ENCODE peak calls at places on chromosomes 1 and 21, in eight cellular contexts. D, W, E, F, J, Q, B and R are unnamed samples.

GRCh38 chr1:94050263-94050662 is 70.7 kb downstream of the ABCA4 start:
- DNase-seq in D (no peak), W (no peak), E (no peak), F (no peak), J (no peak), Q (no peak), B (no peak), R (no peak)

GRCh38 chr1:221625026-221625425 is 116.9 kb downstream of the DUSP10 start:
- DNase-seq in D (no peak), W (no peak), E (no peak), F (no peak), J (no peak), Q (no peak), B (no peak), R (no peak)

GRCh38 chr1:19096036-19096833 is 113.8 kb downstream of the UBR4 start:
- DNase-seq in D (peak), W (no peak), E (peak), F (peak), J (peak), Q (peak), B (peak), R (no peak)

GRCh38 chr1:46401964-46402626 is 8.0 kb downstream of the FAAH start:
- DNase-seq in D (peak), W (no peak), E (no peak), F (peak), J (peak), Q (peak), B (peak), R (peak)

GRCh38 chr1:112991721-112992120 is 35.7 kb upstream of the SLC16A1 start:
- DNase-seq in D (no peak), W (no peak), E (no peak), F (no peak), J (no peak), Q (no peak), B (no peak), R (no peak)

GRCh38 chr1:243848165-243849088 is 1.6 kb downstream of the AKT3 start:
- DNase-seq in D (no peak), W (no peak), E (no peak), F (no peak), J (no peak), Q (no peak), B (no peak), R (no peak)

GRCh38 chr1:5734996-5735395 is 257.2 kb downstream of the NPHP4 start:
- DNase-seq in D (no peak), W (no peak), E (no peak), F (no peak), J (no peak), Q (no peak), B (no peak), R (no peak)

GRCh38 chr21:30839304-30839703 is 9.7 kb upstream of the KRTAP7-1 start:
- DNase-seq in D (peak), W (peak), E (no peak), F (peak), J (peak), Q (peak), B (peak), R (no peak)

GRCh38 chr1:88462481-88463261 is 221.4 kb upstream of the PKN2 start:
- DNase-seq in D (peak), W (no peak), E (no peak), F (peak), J (peak), Q (peak), B (peak), R (no peak)

GRCh38 chr21:25907573-25908275 is 173.0 kb downstream of the GABPA start:
- DNase-seq in D (peak), W (no peak), E (no peak), F (no peak), J (no peak), Q (no peak), B (peak), R (no peak)

GRCh38 chr1:7666249-7666648 is 104.8 kb upstream of the VAMP3 start:
- DNase-seq in D (no peak), W (no peak), E (no peak), F (no peak), J (no peak), Q (no peak), B (no peak), R (no peak)

GRCh38 chr1:11355594-11356467 is 82.8 kb downstream of the UBIAD1 start:
- DNase-seq in D (no peak), W (no peak), E (no peak), F (no peak), J (no peak), Q (no peak), B (peak), R (no peak)

GRCh38 chr1:36324322-36324802 is 917 bp upstream of the EVA1B start:
- DNase-seq in D (peak), W (no peak), E (no peak), F (no peak), J (no peak), Q (no peak), B (no peak), R (no peak)

GRCh38 chr1:235734335-235734734 is 84.8 kb upstream of the GNG4 start:
- DNase-seq in D (no peak), W (no peak), E (peak), F (no peak), J (no peak), Q (no peak), B (no peak), R (no peak)

GRCh38 chr21:27202301-27202700 is 235.4 kb upstream of the ADAMTS5 start:
- DNase-seq in D (no peak), W (no peak), E (no peak), F (no peak), J (no peak), Q (no peak), B (no peak), R (no peak)

GRCh38 chr21:35467536-35467935 is 418.4 kb upstream of the RUNX1 start:
- DNase-seq in D (peak), W (no peak), E (no peak), F (no peak), J (peak), Q (no peak), B (no peak), R (no peak)

GRCh38 chr1:204885288-204885711 is 14.6 kb downstream of the NFASC start:
- DNase-seq in D (peak), W (no peak), E (no peak), F (peak), J (peak), Q (peak), B (peak), R (no peak)

GRCh38 chr1:15799004-15799867 is 8.2 kb downstream of the UQCRHL start:
- DNase-seq in D (peak), W (peak), E (no peak), F (peak), J (peak), Q (peak), B (peak), R (no peak)

GRCh38 chr1:34763142-34763781 is 3.7 kb downstream of the GJB4 start:
- DNase-seq in D (no peak), W (no peak), E (no peak), F (peak), J (no peak), Q (peak), B (no peak), R (no peak)

GRCh38 chr21:30408782-30409494 is 13.1 kb downstream of the KRTAP13-1 start:
- DNase-seq in D (peak), W (peak), E (no peak), F (peak), J (peak), Q (no peak), B (peak), R (no peak)

GRCh38 chr1:1182491-1183220 is 9.0 kb downstream of the TTLL10 start:
- DNase-seq in D (no peak), W (no peak), E (no peak), F (no peak), J (no peak), Q (no peak), B (no peak), R (no peak)

GRCh38 chr1:20430355-20431290 is 55.4 kb downstream of the CAMK2N1 start:
- DNase-seq in D (peak), W (peak), E (peak), F (peak), J (peak), Q (no peak), B (peak), R (no peak)

GRCh38 chr1:68782890-68783289 is 286.0 kb upstream of the DEPDC1 start:
- DNase-seq in D (peak), W (no peak), E (no peak), F (no peak), J (no peak), Q (no peak), B (no peak), R (no peak)

GRCh38 chr1:225973158-225973557 is 26.0 kb downstream of the SDE2 start:
- DNase-seq in D (no peak), W (no peak), E (no peak), F (no peak), J (no peak), Q (no peak), B (no peak), R (no peak)

GRCh38 chr1:215146252-215146975 is 63.9 kb downstream of the KCNK2 start:
- DNase-seq in D (peak), W (no peak), E (peak), F (peak), J (peak), Q (peak), B (no peak), R (no peak)

GRCh38 chr1:232978827-232979226 is 28.4 kb downstream of the NTPCR start:
- DNase-seq in D (peak), W (no peak), E (no peak), F (no peak), J (peak), Q (no peak), B (no peak), R (no peak)

GRCh38 chr1:19435851-19436465 is 49.4 kb downstream of the CAPZB start:
- DNase-seq in D (peak), W (peak), E (no peak), F (no peak), J (no peak), Q (no peak), B (no peak), R (peak)

GRCh38 chr1:11157394-11157793 is 31.8 kb upstream of the ANGPTL7 start:
- DNase-seq in D (peak), W (no peak), E (no peak), F (no peak), J (no peak), Q (no peak), B (no peak), R (no peak)